ENCODE peak calls at places on chromosome 4, in five cellular contexts. E, G, C, J and S are unnamed samples.

GRCh38 chr4:48949086-48949485 is 37.0 kb upstream of the CWH43 start:
- DNase-seq in G (no peak), E (no peak), C (no peak), J (no peak), S (no peak)

GRCh38 chr4:166153539-166153938 is 280.5 kb downstream of the TLL1 start:
- DNase-seq in G (no peak), J (no peak), E (no peak), C (no peak), S (no peak)

GRCh38 chr4:136078971-136079370 is 1453.3 kb downstream of the PCDH18 start:
- DNase-seq in E (no peak), G (no peak), J (no peak), C (no peak), S (no peak)

GRCh38 chr4:71147261-71147660 is 153.8 kb downstream of the DCK start:
- DNase-seq in C (no peak), E (no peak), G (no peak), J (no peak), S (no peak)

GRCh38 chr4:121108557-121108956 is 36.2 kb upstream of the NDNF start:
- DNase-seq in J (no peak), C (no peak), G (peak), E (no peak), S (no peak)

GRCh38 chr4:87007345-87008181 is 72.8 kb downstream of the AFF1 start:
- DNase-seq in E (peak), G (peak), C (peak), J (peak), S (peak)

GRCh38 chr4:51855270-51855669 is 12.3 kb downstream of the DCUN1D4 start:
- DNase-seq in G (no peak), J (no peak), E (no peak), C (no peak), S (no peak)

GRCh38 chr4:145937021-145937861 is 1.4 kb downstream of the ZNF827 start:
- DNase-seq in G (peak), J (peak), C (peak), E (peak), S (peak)

GRCh38 chr4:87974856-87975462 is 555 bp upstream of the SPP1 start:
- DNase-seq in E (no peak), C (peak), G (no peak), J (no peak), S (no peak)

GRCh38 chr4:4677825-4678522 is 136.1 kb upstream of the STX18 start:
- DNase-seq in G (peak), C (no peak), J (peak), E (no peak), S (no peak)

GRCh38 chr4:87118826-87119225 is 101.6 kb downstream of the KLHL8 start:
- DNase-seq in C (no peak), E (no peak), J (peak), G (no peak), S (no peak)

GRCh38 chr4:48093949-48094550 is 40.0 kb downstream of the TXK start:
- DNase-seq in E (no peak), C (peak), G (no peak), J (no peak), S (no peak)

GRCh38 chr4:168981460-168981859 is 28.6 kb downstream of the CBR4 start:
- DNase-seq in G (no peak), E (no peak), J (no peak), C (no peak), S (no peak)

GRCh38 chr4:182093431-182093831 is 149.8 kb upstream of the TENM3 start:
- DNase-seq in C (no peak), E (no peak), G (no peak), J (no peak), S (no peak)

DNA sequence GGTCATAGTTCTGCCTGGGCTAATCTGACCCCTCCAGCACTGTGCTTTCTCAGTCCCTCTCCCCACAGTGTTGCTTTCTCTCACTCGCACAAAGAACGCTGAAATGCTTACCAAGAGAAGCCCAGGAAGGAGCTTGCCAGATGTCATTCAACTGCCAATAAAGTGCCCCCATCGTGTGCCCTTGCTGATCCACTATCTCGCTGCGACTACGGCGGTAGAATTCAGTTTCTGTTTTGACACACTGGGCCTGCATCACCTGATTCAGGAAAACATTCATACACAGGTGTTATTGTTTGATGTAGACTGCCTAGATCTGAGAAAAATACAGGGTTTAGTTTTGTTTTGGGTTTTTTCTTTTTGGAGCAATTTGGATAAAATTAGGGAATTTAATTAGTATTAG is 121.2 kb downstream of the MANBA start:
- DNase-seq in C (no peak), G (no peak), J (no peak), E (no peak), S (no peak)
- H3K27ac ChIP-seq in C (no peak), G (no peak), J (no peak), E (no peak), S (no peak)

DNA sequence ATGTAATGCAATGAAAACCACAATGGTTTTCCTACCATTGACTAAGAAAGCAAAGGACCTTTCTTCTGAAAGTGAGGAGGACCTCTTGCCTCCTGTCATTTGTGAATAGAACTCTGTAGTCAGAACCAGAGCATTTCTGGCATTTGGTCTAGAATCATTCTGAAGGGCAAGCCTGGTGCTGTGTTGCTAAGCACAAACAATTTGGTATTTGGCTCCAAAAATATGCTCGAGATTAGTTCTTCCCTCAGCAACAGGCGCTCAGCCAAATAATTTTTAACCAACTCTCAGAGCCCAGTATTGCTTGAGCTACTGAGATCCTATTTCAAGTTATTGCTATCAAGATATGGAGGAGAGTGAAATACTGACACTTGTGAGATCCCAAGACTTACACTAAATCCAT is 71.0 kb downstream of the SNCA start:
- DNase-seq in G (no peak), E (no peak), C (no peak), J (no peak), S (no peak)
- H3K4me3 ChIP-seq in G (no peak), E (no peak), C (no peak), J (no peak), S (no peak)

GRCh38 chr4:7800410-7800809 is 139.3 kb downstream of the AFAP1 start:
- DNase-seq in J (no peak), E (no peak), G (no peak), C (no peak), S (no peak)

GRCh38 chr4:7797330-7797729 is 142.3 kb downstream of the AFAP1 start:
- DNase-seq in C (no peak), E (no peak), J (no peak), G (no peak), S (no peak)

GRCh38 chr4:7799723-7800122 is 139.9 kb downstream of the AFAP1 start:
- DNase-seq in G (no peak), E (no peak), C (no peak), J (no peak), S (no peak)

GRCh38 chr4:7799306-7799705 is 140.4 kb downstream of the AFAP1 start:
- DNase-seq in J (no peak), G (no peak), C (no peak), E (no peak), S (no peak)

GRCh38 chr4:7798215-7798995 is 141.3 kb downstream of the AFAP1 start:
- DNase-seq in J (no peak), E (no peak), C (no peak), G (no peak), S (no peak)
- H3K27ac ChIP-seq in J (peak), E (no peak), C (no peak), G (no peak), S (no peak)

GRCh38 chr4:2043396-2044118 is 15.6 kb upstream of the NAT8L start:
- DNase-seq in G (no peak), J (no peak), E (no peak), C (no peak), S (no peak)

GRCh38 chr4:2041234-2042130 is 17.6 kb upstream of the NAT8L start:
- DNase-seq in E (peak), G (peak), C (peak), J (peak), S (peak)

GRCh38 chr4:2044119-2044485 is 15.0 kb upstream of the NAT8L start:
- DNase-seq in E (no peak), C (no peak), G (no peak), J (no peak), S (no peak)

GRCh38 chr4:2042207-2042946 is 16.8 kb upstream of the NAT8L start:
- DNase-seq in C (no peak), J (peak), G (peak), E (no peak), S (peak)

GRCh38 chr4:2042947-2043395 is 16.2 kb upstream of the NAT8L start:
- DNase-seq in G (no peak), E (no peak), J (no peak), C (no peak), S (no peak)
- H3K4me3 ChIP-seq in G (peak), E (no peak), J (peak), C (no peak), S (no peak)

DNA sequence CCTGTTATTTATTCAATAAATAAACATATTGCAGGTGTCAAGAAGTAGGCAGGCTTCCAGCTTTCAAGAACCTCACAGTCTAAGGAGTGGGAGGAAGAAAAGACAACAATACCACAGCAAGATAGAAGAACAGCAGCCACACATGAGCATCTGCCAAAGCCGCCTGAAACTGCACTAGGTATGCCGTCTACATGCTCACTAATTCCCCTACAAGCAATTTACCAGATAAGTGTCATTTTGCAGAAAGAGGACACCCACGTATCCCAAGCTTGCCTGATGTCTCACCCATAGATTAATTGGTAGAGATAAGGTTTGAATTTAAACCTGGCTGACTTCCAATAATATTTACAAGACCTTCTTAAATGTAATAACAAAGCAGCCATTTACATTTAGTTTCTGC is 439.4 kb upstream of the CPEB2 start:
- DNase-seq in J (peak), E (no peak), G (no peak), C (no peak), S (no peak)
- H3K27ac ChIP-seq in J (no peak), E (no peak), G (no peak), C (no peak), S (no peak)

DNA sequence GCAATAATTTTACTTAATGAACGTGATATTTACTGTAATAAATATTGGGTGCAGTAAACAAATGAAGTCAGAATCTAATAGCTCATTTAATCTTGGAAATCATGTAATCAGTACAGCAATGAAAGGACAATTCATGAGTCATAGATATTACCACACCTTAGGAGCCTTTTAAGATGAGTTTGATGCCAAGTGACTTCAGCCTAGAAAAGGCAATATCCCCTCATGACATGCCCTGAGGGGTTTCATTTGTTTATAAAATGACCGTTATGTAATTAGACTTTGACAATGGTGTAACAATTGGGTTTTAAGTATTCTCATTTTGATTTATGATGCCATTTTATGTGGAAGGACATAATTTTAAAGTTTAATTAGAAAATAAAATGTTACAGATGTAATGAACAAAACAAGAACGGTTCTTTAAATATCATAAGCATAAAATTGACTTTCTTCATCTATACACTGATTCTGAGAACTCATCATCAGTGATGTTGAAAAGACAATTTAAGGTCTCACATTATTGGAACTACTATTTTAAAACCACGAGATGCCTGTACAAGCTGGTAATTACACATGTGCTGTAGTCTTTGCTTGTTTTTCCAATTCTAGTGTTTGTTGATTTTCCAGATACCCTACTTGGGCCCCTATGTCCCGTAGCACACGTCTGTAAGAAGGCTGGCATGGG is 5.0 kb downstream of the FGF2 start:
- DNase-seq in G (no peak), C (no peak), J (no peak), E (no peak), S (no peak)
- H3K4me3 ChIP-seq in G (no peak), C (no peak), J (no peak), E (no peak), S (no peak)

GRCh38 chr4:142376204-142376603 is 469.9 kb downstream of the INPP4B start:
- DNase-seq in J (no peak), G (no peak), C (no peak), E (no peak), S (no peak)

GRCh38 chr4:142380052-142380598 is 466.0 kb downstream of the INPP4B start:
- DNase-seq in E (no peak), C (no peak), J (no peak), G (no peak), S (no peak)

GRCh38 chr4:142377345-142378091 is 468.6 kb downstream of the INPP4B start:
- DNase-seq in C (no peak), G (no peak), E (no peak), J (no peak), S (no peak)

GRCh38 chr4:142379277-142380051 is 466.6 kb downstream of the INPP4B start:
- DNase-seq in J (no peak), E (no peak), C (no peak), G (no peak), S (no peak)

DNA sequence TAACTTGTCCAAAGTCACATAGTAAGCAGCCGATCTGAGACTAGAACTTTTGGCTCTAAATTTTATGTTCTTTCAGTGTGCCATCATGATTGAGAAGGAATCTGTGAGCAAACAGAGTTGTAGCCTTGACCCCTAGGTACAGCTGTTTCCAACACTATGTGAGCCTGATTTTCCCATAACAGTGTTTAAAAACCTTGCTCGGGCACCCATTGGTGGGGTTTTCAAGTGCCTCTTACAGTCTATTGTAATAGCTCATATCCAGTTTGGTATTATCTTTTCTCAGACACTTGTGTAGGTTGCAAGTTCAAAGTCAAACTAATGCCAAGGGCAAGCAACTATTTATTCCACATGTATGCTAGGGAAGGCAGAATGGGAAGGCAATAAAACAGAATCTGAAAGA is 467.9 kb downstream of the INPP4B start:
- DNase-seq in G (no peak), E (no peak), J (no peak), C (peak), S (no peak)
- H3K27ac ChIP-seq in G (no peak), E (peak), J (peak), C (peak), S (no peak)

GRCh38 chr4:123166023-123166422 is 230.6 kb upstream of the SPRY1 start:
- DNase-seq in C (no peak), J (no peak), G (peak), E (no peak), S (no peak)
- H3K4me3 ChIP-seq in C (no peak), J (no peak), G (no peak), E (no peak), S (no peak)

DNA sequence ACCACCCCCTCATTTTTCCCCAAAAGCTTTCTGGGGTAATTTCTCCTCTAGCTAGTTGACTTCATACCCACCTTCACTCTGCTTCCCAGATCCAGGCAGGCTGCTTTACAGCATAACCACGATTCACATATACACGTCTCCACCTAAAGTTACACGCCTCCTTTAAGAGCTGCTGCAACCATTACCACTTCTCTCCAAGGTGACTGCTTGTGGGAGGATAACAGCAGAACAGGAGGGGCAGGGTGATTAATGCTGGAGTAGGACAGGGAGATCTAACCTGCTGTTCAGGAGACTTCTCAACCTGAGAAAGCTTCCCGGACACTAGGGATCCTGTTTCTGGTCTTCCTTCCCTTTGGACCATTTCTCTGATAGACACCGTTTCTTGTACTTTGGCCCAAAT is 77.4 kb downstream of the MGST2 start:
- DNase-seq in C (no peak), J (no peak), G (no peak), E (no peak), S (no peak)
- H3K27ac ChIP-seq in C (no peak), J (no peak), G (peak), E (no peak), S (no peak)